ENCODE peak calls at places on chromosomes 6 and 20, in six cellular contexts. I is H1, W is SK-N-SH, R is K562, Z is GM12878, C is HepG2. X is an unnamed sample.

GRCh38 chr6:142271476-142271875 is 30.3 kb upstream of the ADGRG6 start:
- DNase-seq in I (no peak), W (no peak), R (no peak), Z (no peak), C (no peak), X (no peak)

GRCh38 chr6:150163970-150164369 is 21.1 kb downstream of the PPP1R14C start:
- DNase-seq in I (no peak), W (no peak), R (no peak), Z (no peak), C (no peak), X (no peak)

GRCh38 chr6:27426045-27426620 is 37.6 kb downstream of the ZNF391 start:
- DNase-seq in I (no peak), W (no peak), R (no peak), Z (no peak), C (no peak), X (no peak)

GRCh38 chr6:44219053-44219814 is 2.5 kb downstream of the MYMX start:
- DNase-seq in I (peak), W (peak), R (peak), Z (no peak), C (peak), X (no peak)

GRCh38 chr6:151502499-151502898 is 8.7 kb downstream of the CCDC170 start:
- DNase-seq in I (no peak), W (no peak), R (no peak), Z (no peak), C (no peak), X (peak)

GRCh38 chr6:53796451-53796780 is 1.6 kb downstream of the LRRC1 start:
- DNase-seq in I (no peak), W (no peak), R (no peak), Z (no peak), C (peak), X (no peak)

GRCh38 chr6:47153066-47153755 is 111.1 kb upstream of the ADGRF1 start:
- DNase-seq in I (no peak), W (no peak), R (no peak), Z (no peak), C (peak), X (no peak)

GRCh38 chr20:47360489-47361267 is 4.2 kb upstream of the ZMYND8 start:
- DNase-seq in I (peak), W (peak), R (peak), Z (no peak), C (peak), X (peak)

GRCh38 chr6:33029297-33030184 is 20.1 kb upstream of the HLA-DOA start:
- DNase-seq in I (no peak), W (no peak), R (no peak), Z (peak), C (no peak), X (no peak)

GRCh38 chr20:32709528-32710121 is 33.6 kb downstream of the COMMD7 start:
- DNase-seq in I (no peak), W (peak), R (no peak), Z (no peak), C (peak), X (no peak)

GRCh38 chr6:40960784-40961430 is 78.1 kb downstream of the UNC5CL start:
- DNase-seq in I (no peak), W (no peak), R (no peak), Z (no peak), C (peak), X (no peak)

GRCh38 chr6:116475151-116475550 is 14.0 kb downstream of the CALHM6 start:
- DNase-seq in I (no peak), W (no peak), R (no peak), Z (no peak), C (no peak), X (no peak)

GRCh38 chr20:51551186-51551585 is 8.7 kb upstream of the NFATC2 start:
- DNase-seq in I (no peak), W (no peak), R (no peak), Z (no peak), C (no peak), X (no peak)

GRCh38 chr20:50575869-50576720 is 65.9 kb downstream of the PTPN1 start:
- DNase-seq in I (peak), W (peak), R (peak), Z (no peak), C (peak), X (peak)

GRCh38 chr6:120077489-120077888 is 727.9 kb upstream of the MAN1A1 start:
- DNase-seq in I (no peak), W (no peak), R (no peak), Z (no peak), C (no peak), X (peak)
- TF ChIP-seq MAX in I (no peak), W (no peak), R (no peak), Z (no peak), C (no peak), X (no peak)

DNA sequence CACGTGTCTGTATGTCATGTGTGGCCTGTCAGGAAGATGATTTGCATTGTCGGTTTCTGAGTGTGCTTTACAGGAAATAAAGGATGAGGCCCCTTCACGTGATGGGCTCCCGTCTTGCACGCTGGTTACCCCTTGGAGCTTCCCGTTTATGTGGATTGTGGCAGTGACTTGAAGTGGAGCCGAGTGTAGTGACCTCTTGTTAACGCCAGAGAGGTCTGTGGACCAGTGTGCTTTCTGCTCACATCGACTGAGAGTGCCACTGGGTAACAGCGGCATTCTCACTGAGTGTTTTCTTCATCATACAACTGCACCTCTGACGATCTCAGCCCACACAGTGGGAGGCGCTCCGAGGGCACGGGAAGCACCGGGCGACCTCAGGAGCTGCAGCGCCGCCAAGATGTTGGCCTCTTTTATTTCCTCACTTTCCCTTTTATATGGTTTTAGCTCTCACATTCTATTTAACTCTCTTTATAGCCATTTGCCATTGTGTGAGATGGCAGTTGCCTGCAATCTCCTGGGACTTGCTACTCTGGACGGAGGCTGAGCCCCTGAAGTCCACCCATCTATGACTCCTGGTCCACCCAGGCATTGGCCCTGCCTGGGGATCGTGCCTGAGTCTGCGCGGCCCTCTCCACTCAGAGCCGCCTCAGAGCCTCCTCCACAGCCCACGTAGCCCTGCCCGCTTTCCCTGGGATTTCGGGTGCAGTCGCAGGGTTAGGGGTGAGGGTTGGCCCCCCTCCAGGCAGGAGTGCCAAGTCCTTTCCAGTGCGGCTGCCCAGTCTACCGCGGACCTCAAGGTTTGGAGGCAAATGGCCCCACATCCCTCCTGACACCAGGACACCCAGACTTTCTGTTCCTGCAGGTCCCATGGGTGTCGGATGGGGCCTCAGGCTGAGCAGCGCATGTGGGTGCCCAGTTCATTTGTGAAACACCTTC is 238.9 kb downstream of the ERMARD start:
- DNase-seq in I (no peak), W (no peak), R (no peak), Z (no peak), C (no peak), X (no peak)
- TF ChIP-seq JUND in I (no peak), W (no peak), R (no peak), Z (no peak), C (no peak), X (no peak)

DNA sequence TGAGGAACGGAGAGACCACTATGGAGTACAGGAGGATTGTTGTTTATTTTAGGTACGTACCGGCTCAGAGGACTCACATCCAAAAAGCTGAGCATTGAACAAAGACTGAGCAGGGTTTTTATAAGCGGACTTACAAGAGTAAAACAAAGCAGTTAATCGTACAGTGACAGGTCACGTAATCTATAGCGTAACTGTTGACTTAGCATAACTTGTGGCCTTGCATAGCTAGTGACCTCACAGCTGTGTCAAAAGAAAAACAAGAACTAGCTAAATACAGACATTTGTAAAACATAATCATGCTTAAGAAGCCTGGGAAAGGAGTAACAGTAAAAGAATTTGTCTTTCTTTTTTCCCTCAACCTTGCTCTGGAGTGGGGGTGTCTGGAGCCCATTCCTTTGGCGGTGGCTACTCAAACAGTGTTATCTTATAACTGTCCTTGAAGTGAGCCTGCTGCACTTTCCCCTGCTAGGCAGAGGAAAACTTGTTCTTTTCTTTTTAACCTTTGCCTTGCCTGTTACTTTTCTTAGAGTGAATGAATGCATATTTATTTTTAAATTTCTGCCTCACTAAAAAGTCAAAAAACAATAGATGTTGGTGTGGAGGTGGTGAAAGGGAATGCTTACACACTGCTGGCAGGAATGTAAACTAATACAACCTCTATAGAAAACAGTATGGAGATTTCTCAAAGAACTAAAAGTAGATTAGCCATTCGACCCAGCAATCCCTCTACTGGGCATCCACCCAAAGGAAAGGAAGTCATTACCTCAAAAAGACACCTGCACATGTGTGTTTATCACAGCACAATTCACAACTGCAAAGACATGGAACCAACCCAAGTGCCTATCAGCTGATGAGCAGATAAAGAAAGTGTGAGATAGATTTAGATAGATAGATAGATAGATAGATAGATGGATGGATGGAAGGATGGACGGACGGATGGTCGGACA is 109.0 kb downstream of the TAF4 start:
- DNase-seq in I (no peak), W (no peak), R (no peak), Z (no peak), C (peak), X (no peak)
- TF ChIP-seq MAX in I (no peak), W (no peak), R (no peak), Z (no peak), C (no peak), X (no peak)

DNA sequence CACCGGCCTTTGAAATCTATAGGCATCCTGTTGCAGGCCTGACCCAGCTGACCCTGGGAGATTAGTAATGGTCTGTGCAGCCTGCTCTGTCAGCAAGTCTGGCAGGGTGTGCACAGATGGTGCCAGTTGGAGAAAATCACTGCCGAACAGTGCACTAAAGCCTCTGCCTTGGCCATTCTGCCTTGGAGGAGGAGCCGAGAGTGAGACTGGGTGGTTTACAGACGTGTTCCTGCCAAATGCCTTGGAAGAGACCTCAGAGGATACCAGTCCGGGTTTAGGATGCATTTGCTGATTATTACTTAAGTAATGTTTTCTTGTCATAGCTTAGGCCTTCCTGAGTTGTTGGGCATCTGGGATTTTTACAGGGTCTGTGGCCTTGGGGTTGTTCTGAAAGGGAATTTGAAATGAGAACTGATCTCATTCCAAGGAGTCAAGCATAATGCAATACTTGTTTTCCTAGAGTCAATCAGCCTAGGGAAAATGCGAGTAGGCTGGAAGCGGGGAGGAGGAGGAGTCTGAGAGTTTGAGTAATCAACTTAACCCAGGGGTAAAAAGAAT is 292.1 kb downstream of the SOX4 start:
- DNase-seq in I (no peak), W (peak), R (no peak), Z (no peak), C (no peak), X (no peak)
- TF ChIP-seq JUND in I (no peak), W (peak), R (no peak), Z (no peak), C (no peak), X (no peak)

DNA sequence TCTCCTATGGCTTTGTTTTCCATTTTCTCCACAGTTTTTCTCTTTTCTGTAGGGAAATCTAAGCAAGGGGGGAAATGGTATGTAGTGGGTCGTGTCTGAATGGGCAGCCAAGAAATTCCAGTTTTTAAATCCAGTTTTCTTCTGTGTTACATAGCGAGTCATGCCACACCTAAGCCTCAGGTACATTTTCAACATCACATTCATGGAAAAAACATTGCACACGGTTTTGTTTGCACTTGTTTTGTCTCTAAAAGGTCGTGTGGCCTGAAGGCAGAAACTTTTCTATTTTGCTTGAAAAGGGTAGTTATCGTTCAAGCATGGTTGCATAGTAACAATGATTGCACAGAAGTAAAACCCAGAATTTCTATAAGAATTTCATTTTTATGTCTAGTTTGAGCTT is 70.5 kb downstream of the MOXD1 start:
- DNase-seq in I (no peak), W (no peak), R (no peak), Z (no peak), C (no peak), X (no peak)
- TF ChIP-seq MAX in I (no peak), W (no peak), R (no peak), Z (no peak), C (no peak), X (no peak)

DNA sequence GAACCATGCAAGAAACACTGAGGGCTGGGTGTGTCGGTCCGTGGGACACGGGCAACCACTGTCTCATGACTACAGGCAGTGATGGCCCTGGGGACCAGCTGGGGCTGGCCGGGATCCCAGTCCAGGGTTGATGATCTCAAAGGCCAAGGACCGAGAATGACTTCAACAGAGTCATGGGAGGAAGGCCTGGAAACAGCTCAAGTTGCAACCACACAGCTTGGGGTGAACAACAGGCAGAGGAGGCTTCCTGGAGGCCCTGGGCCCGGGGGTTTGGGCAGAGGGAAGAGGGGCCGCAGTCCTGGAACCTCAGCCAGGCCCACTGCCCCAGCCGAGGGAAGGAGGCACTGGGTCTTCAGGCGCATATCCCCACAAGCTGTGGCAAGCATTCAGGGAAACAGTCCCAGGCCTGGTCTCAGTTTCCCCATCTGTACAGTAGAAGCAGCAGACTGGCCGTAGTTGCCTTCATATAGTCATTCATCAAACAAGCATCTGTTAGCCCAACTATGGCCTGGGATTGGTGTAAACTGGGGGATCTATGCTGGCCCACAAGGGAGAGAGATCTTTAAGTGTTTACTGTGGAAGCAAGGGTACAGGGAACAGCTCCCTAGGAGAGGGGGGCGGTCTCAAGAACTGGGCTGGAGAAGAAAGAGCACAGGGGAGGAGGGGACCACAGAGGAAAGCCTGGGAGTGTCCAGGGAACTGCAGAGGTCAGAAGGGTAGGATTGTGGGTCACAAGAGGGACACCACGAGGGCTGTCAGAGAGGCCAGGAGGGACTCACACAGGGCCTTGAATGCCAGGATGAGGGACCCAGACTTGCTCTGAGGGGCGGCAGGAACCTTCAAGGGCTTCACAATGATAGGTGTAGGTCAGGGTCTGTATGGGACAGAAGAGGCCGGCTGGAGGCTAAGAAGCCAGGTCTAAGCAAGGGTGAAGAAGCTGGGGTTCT is 2.1 kb downstream of the MYL9 start:
- DNase-seq in I (no peak), W (no peak), R (no peak), Z (no peak), C (no peak), X (no peak)
- TF ChIP-seq JUND in I (no peak), W (no peak), R (no peak), Z (no peak), C (no peak), X (no peak)

X was measured in HCT116.